ENCODE peak calls at places on chromosomes 4 and X, in ten cellular contexts. C is activated naive CD4-positive, alpha-beta T cell; Q is fibroblast of gingiva; R is NCI-H748 treated with DMSO at 0.1 percent for 48 hours; B is Right ventricle myocardium superior; N is activated effector memory CD4-positive, alpha-beta T cell treated with Interleukin-2 at 50 U/mL for 16 hours; X is activated CD8-positive, alpha-beta memory T cell treated with anti-CD3 and anti-CD28 coated beads for 48 hours; S is OCI-LY7; W is T1000; I is T-helper 22 cell. F is an unnamed sample.

GRCh38 chrX:71107762-71108360 is 1.3 kb upstream of the CXorf65 start:
- DNase-seq in C (no peak), N (no peak), B (no peak), Q (no peak), X (no peak), W (no peak), S (no peak), R (no peak), I (peak), F (peak)

GRCh38 chrX:68490644-68491043 is 8.2 kb upstream of the YIPF6 start:
- DNase-seq in S (no peak), N (no peak), W (no peak), B (no peak), R (no peak), I (no peak), X (no peak), C (no peak), Q (peak), F (peak)

GRCh38 chrX:5595570-5595969 is 633.1 kb downstream of the NLGN4X start:
- DNase-seq in X (no peak), R (no peak), B (no peak), N (no peak), Q (no peak), C (no peak), S (no peak), W (no peak), I (no peak), F (no peak)

GRCh38 chrX:6777211-6778002 is 242.5 kb upstream of the VCX3A start:
- DNase-seq in C (no peak), B (no peak), N (no peak), Q (no peak), S (peak), I (no peak), X (no peak), R (no peak), W (no peak), F (no peak)

GRCh38 chr4:76504613-76505465 is 69.8 kb downstream of the SHROOM3 start:
- DNase-seq in S (peak), I (no peak), R (peak), B (no peak), N (no peak), W (no peak), X (no peak), Q (peak), C (no peak), F (peak)

GRCh38 chrX:51851507-51852085 is 41.8 kb upstream of the MAGED1 start:
- DNase-seq in C (no peak), N (no peak), I (no peak), X (no peak), W (no peak), R (no peak), S (no peak), B (no peak), Q (no peak), F (no peak)

GRCh38 chrX:131830400-131831184 is 192.5 kb upstream of the STK26 start:
- DNase-seq in C (no peak), R (peak), N (no peak), I (no peak), B (peak), X (no peak), Q (peak), S (peak), W (no peak), F (peak)

GRCh38 chr4:25862411-25863346 is at the start of gene SEL1L3:
- DNase-seq in N (peak), B (peak), W (no peak), C (peak), S (peak), R (no peak), I (peak), X (peak), Q (no peak), F (no peak)

GRCh38 chrX:153933751-153934472 is 925 bp downstream of the NAA10 start:
- DNase-seq in N (no peak), B (no peak), I (no peak), W (no peak), X (no peak), Q (peak), C (no peak), S (no peak), R (no peak), F (peak)

GRCh38 chr4:2928242-2929155 is 34.7 kb downstream of the NOP14 start:
- DNase-seq in W (no peak), I (no peak), X (no peak), S (no peak), B (no peak), N (no peak), Q (no peak), R (no peak), C (no peak), F (no peak)

GRCh38 chr4:84952004-84952403 is 14.5 kb downstream of the WDFY3 start:
- DNase-seq in R (no peak), B (no peak), N (no peak), W (no peak), Q (peak), I (no peak), S (no peak), C (no peak), X (no peak), F (no peak)

GRCh38 chr4:143247866-143248265 is 63.1 kb downstream of the USP38 start:
- DNase-seq in S (no peak), Q (no peak), W (no peak), B (no peak), R (no peak), N (no peak), I (no peak), C (no peak), X (no peak), F (no peak)

GRCh38 chrX:40006025-40007017 is 91.4 kb downstream of the BCOR start:
- DNase-seq in S (no peak), W (no peak), X (no peak), C (no peak), B (peak), I (no peak), N (no peak), Q (no peak), R (no peak), F (no peak)

GRCh38 chr4:154616731-154617130 is 4.3 kb upstream of the FGG start:
- DNase-seq in W (no peak), B (no peak), N (no peak), R (no peak), Q (no peak), I (no peak), C (no peak), S (peak), X (no peak), F (no peak)

GRCh38 chr4:145623831-145624230 is 4.6 kb downstream of the MMAA start:
- DNase-seq in N (no peak), X (no peak), C (no peak), R (no peak), Q (peak), W (no peak), S (no peak), B (no peak), I (no peak), F (no peak)

GRCh38 chr4:119788334-119789266 is 160.0 kb upstream of the PDE5A start:
- DNase-seq in S (no peak), B (no peak), N (no peak), C (no peak), Q (no peak), R (no peak), W (no peak), I (no peak), X (no peak), F (no peak)

GRCh38 chr4:184801781-184802180 is 24.0 kb downstream of the ACSL1 start:
- DNase-seq in W (no peak), I (no peak), Q (peak), R (no peak), S (no peak), B (no peak), X (no peak), N (no peak), C (no peak), F (no peak)

GRCh38 chr4:83219344-83219990 is 65.1 kb downstream of the COQ2 start:
- DNase-seq in B (no peak), Q (peak), W (no peak), X (no peak), N (no peak), C (peak), S (peak), R (peak), I (no peak), F (no peak)

GRCh38 chr4:41713768-41714167 is 34.8 kb downstream of the PHOX2B start:
- DNase-seq in X (no peak), Q (no peak), S (no peak), I (no peak), W (no peak), C (no peak), N (no peak), B (no peak), R (no peak), F (no peak)

GRCh38 chrX:72021975-72022374 is 109.7 kb downstream of the RTL5 start:
- DNase-seq in W (no peak), C (no peak), R (no peak), S (peak), Q (no peak), B (no peak), N (no peak), X (no peak), I (no peak), F (peak)